ENCODE peak calls at places on chromosomes 6 and 20, in six cellular contexts. One of them, this sample, is unnamed.

GRCh38 chr6:20447157-20447556 is 45.5 kb downstream of the E2F3 start:
- DNase-seq in heart right ventricle: no peak
- DNase-seq in bronchial epithelial cell: no peak
- DNase-seq in ovary: no peak
- DNase-seq in uterus: no peak
- DNase-seq in upper lobe of left lung: no peak
- DNase-seq in this sample: no peak

GRCh38 chr6:159097256-159097655 is 52.5 kb upstream of the TAGAP start:
- DNase-seq in heart right ventricle: no peak
- DNase-seq in bronchial epithelial cell: no peak
- DNase-seq in ovary: no peak
- DNase-seq in uterus: no peak
- DNase-seq in upper lobe of left lung: no peak
- DNase-seq in this sample: no peak

GRCh38 chr6:134063966-134064445 is 11.6 kb upstream of the SLC2A12 start:
- DNase-seq in heart right ventricle: no peak
- DNase-seq in bronchial epithelial cell: peak
- DNase-seq in ovary: peak
- DNase-seq in uterus: peak
- DNase-seq in upper lobe of left lung: peak
- DNase-seq in this sample: no peak

GRCh38 chr20:53077373-53078205 is 105.4 kb downstream of the TSHZ2 start:
- DNase-seq in heart right ventricle: no peak
- DNase-seq in bronchial epithelial cell: peak
- DNase-seq in ovary: peak
- DNase-seq in uterus: peak
- DNase-seq in upper lobe of left lung: no peak
- DNase-seq in this sample: peak

GRCh38 chr6:156948807-156949206 is 171.6 kb downstream of the ARID1B start:
- DNase-seq in heart right ventricle: no peak
- DNase-seq in bronchial epithelial cell: peak
- DNase-seq in ovary: no peak
- DNase-seq in uterus: no peak
- DNase-seq in upper lobe of left lung: no peak
- DNase-seq in this sample: no peak

GRCh38 chr6:71906813-71907212 is 20.5 kb downstream of the RIMS1 start:
- DNase-seq in heart right ventricle: no peak
- DNase-seq in bronchial epithelial cell: no peak
- DNase-seq in ovary: no peak
- DNase-seq in uterus: no peak
- DNase-seq in upper lobe of left lung: no peak
- DNase-seq in this sample: no peak

GRCh38 chr6:14547284-14548001 is 429.9 kb downstream of the CD83 start:
- DNase-seq in heart right ventricle: no peak
- DNase-seq in bronchial epithelial cell: no peak
- DNase-seq in ovary: no peak
- DNase-seq in uterus: no peak
- DNase-seq in upper lobe of left lung: no peak
- DNase-seq in this sample: no peak

GRCh38 chr20:5484926-5485325 is 168.2 kb upstream of the PROKR2 start:
- DNase-seq in heart right ventricle: no peak
- DNase-seq in bronchial epithelial cell: no peak
- DNase-seq in ovary: no peak
- DNase-seq in uterus: no peak
- DNase-seq in upper lobe of left lung: no peak
- DNase-seq in this sample: no peak

GRCh38 chr6:134512946-134513345 is 195.0 kb upstream of the SGK1 start:
- DNase-seq in heart right ventricle: peak
- DNase-seq in bronchial epithelial cell: no peak
- DNase-seq in ovary: no peak
- DNase-seq in uterus: no peak
- DNase-seq in upper lobe of left lung: peak
- DNase-seq in this sample: no peak

GRCh38 chr20:5077761-5078387 is 41.9 kb downstream of the PCNA start:
- DNase-seq in heart right ventricle: no peak
- DNase-seq in bronchial epithelial cell: no peak
- DNase-seq in ovary: no peak
- DNase-seq in uterus: no peak
- DNase-seq in upper lobe of left lung: no peak
- DNase-seq in this sample: no peak

GRCh38 chr6:110331816-110332215 is 26.3 kb downstream of the METTL24 start:
- DNase-seq in heart right ventricle: no peak
- DNase-seq in bronchial epithelial cell: no peak
- DNase-seq in ovary: no peak
- DNase-seq in uterus: peak
- DNase-seq in upper lobe of left lung: no peak
- DNase-seq in this sample: no peak

GRCh38 chr20:35618372-35619131 is 2.9 kb downstream of the SPAG4 start:
- DNase-seq in heart right ventricle: peak
- DNase-seq in bronchial epithelial cell: peak
- DNase-seq in ovary: peak
- DNase-seq in uterus: peak
- DNase-seq in upper lobe of left lung: peak
- DNase-seq in this sample: no peak

GRCh38 chr6:34235605-34236422 is 859 bp upstream of the HMGA1 start:
- DNase-seq in heart right ventricle: peak
- DNase-seq in bronchial epithelial cell: peak
- DNase-seq in ovary: no peak
- DNase-seq in uterus: peak
- DNase-seq in upper lobe of left lung: peak
- DNase-seq in this sample: no peak

GRCh38 chr6:109977791-109978173 is 329 bp upstream of the GPR6 start:
- DNase-seq in heart right ventricle: no peak
- DNase-seq in bronchial epithelial cell: no peak
- DNase-seq in ovary: no peak
- DNase-seq in uterus: no peak
- DNase-seq in upper lobe of left lung: no peak
- DNase-seq in this sample: no peak

GRCh38 chr20:52004720-52005119 is 186.9 kb downstream of the ZFP64 start:
- DNase-seq in heart right ventricle: no peak
- DNase-seq in bronchial epithelial cell: no peak
- DNase-seq in ovary: no peak
- DNase-seq in uterus: no peak
- DNase-seq in upper lobe of left lung: no peak
- DNase-seq in this sample: no peak

GRCh38 chr20:45387274-45387673 is 9.1 kb upstream of the TP53TG5 start:
- DNase-seq in heart right ventricle: no peak
- DNase-seq in bronchial epithelial cell: no peak
- DNase-seq in ovary: no peak
- DNase-seq in uterus: no peak
- DNase-seq in upper lobe of left lung: no peak
- DNase-seq in this sample: no peak

GRCh38 chr6:26020983-26021349 is 58.4 kb downstream of the TRIM38 start:
- DNase-seq in heart right ventricle: peak
- DNase-seq in bronchial epithelial cell: peak
- DNase-seq in ovary: peak
- DNase-seq in uterus: peak
- DNase-seq in upper lobe of left lung: peak
- DNase-seq in this sample: no peak

GRCh38 chr20:1562622-1563021 is 5.1 kb upstream of the SIRPD start:
- DNase-seq in heart right ventricle: no peak
- DNase-seq in bronchial epithelial cell: no peak
- DNase-seq in ovary: no peak
- DNase-seq in uterus: no peak
- DNase-seq in upper lobe of left lung: no peak
- DNase-seq in this sample: no peak

GRCh38 chr6:108566406-108566805 is 5.7 kb downstream of the FOXO3 start:
- DNase-seq in heart right ventricle: no peak
- DNase-seq in bronchial epithelial cell: no peak
- DNase-seq in ovary: no peak
- DNase-seq in uterus: no peak
- DNase-seq in upper lobe of left lung: no peak
- DNase-seq in this sample: no peak

GRCh38 chr6:108568101-108568500 is 7.4 kb downstream of the FOXO3 start:
- DNase-seq in heart right ventricle: no peak
- DNase-seq in bronchial epithelial cell: no peak
- DNase-seq in ovary: no peak
- DNase-seq in uterus: no peak
- DNase-seq in upper lobe of left lung: no peak
- DNase-seq in this sample: no peak

GRCh38 chr6:108565091-108565766 is 4.5 kb downstream of the FOXO3 start:
- DNase-seq in heart right ventricle: no peak
- DNase-seq in bronchial epithelial cell: peak
- DNase-seq in ovary: no peak
- DNase-seq in uterus: no peak
- DNase-seq in upper lobe of left lung: no peak
- DNase-seq in this sample: no peak

GRCh38 chr6:108564178-108564577 is 3.5 kb downstream of the FOXO3 start:
- DNase-seq in heart right ventricle: no peak
- DNase-seq in bronchial epithelial cell: peak
- DNase-seq in ovary: no peak
- DNase-seq in uterus: no peak
- DNase-seq in upper lobe of left lung: no peak
- DNase-seq in this sample: peak

DNA sequence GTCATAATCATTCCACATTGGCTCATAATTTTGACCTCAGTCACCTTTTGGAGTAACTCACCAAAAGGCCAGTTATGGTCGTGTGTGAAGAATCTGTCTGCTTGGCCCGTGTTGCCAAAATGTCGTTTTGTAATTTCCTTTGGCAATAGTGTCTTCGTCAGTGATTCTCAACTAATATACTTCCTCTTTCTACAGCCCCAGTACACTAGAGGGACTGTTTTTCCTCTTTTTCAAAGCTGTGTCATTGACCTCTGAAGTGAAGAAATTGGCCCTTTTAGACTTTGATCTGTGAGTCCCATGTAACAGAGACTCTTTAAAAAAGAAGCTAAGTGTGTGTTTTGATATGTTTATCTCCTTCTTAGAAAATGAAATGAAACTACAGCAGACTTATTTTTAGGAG is 5.2 kb downstream of the FOXO3 start:
- DNase-seq in heart right ventricle: no peak
- DNase-seq in bronchial epithelial cell: no peak
- DNase-seq in ovary: peak
- DNase-seq in uterus: peak
- DNase-seq in upper lobe of left lung: peak
- DNase-seq in this sample: no peak
- TF ChIP-seq CTCF in heart right ventricle: peak
- TF ChIP-seq CTCF in bronchial epithelial cell: no peak
- TF ChIP-seq CTCF in ovary: no peak
- TF ChIP-seq CTCF in uterus: peak
- TF ChIP-seq CTCF in upper lobe of left lung: no peak
- TF ChIP-seq CTCF in this sample: peak

GRCh38 chr6:138592698-138593097 is 93.4 kb upstream of the NHSL1 start:
- DNase-seq in heart right ventricle: no peak
- DNase-seq in bronchial epithelial cell: no peak
- DNase-seq in ovary: no peak
- DNase-seq in uterus: no peak
- DNase-seq in upper lobe of left lung: no peak
- DNase-seq in this sample: no peak

GRCh38 chr6:138590796-138591709 is 91.8 kb upstream of the NHSL1 start:
- DNase-seq in heart right ventricle: no peak
- DNase-seq in bronchial epithelial cell: peak
- DNase-seq in ovary: no peak
- DNase-seq in uterus: peak
- DNase-seq in upper lobe of left lung: peak
- DNase-seq in this sample: no peak

GRCh38 chr6:138594749-138595148 is 95.5 kb upstream of the NHSL1 start:
- DNase-seq in heart right ventricle: no peak
- DNase-seq in bronchial epithelial cell: no peak
- DNase-seq in ovary: no peak
- DNase-seq in uterus: no peak
- DNase-seq in upper lobe of left lung: no peak
- DNase-seq in this sample: no peak

GRCh38 chr6:138594042-138594636 is 94.8 kb upstream of the NHSL1 start:
- DNase-seq in heart right ventricle: no peak
- DNase-seq in bronchial epithelial cell: no peak
- DNase-seq in ovary: no peak
- DNase-seq in uterus: no peak
- DNase-seq in upper lobe of left lung: no peak
- DNase-seq in this sample: no peak

GRCh38 chr6:138593100-138593877 is 94.0 kb upstream of the NHSL1 start:
- DNase-seq in heart right ventricle: no peak
- DNase-seq in bronchial epithelial cell: peak
- DNase-seq in ovary: no peak
- DNase-seq in uterus: peak
- DNase-seq in upper lobe of left lung: peak
- DNase-seq in this sample: peak
- H3K4me3 ChIP-seq in heart right ventricle: peak
- H3K4me3 ChIP-seq in bronchial epithelial cell: no peak
- H3K4me3 ChIP-seq in ovary: no peak
- H3K4me3 ChIP-seq in uterus: no peak
- H3K4me3 ChIP-seq in upper lobe of left lung: no peak
- H3K4me3 ChIP-seq in this sample: peak

DNA sequence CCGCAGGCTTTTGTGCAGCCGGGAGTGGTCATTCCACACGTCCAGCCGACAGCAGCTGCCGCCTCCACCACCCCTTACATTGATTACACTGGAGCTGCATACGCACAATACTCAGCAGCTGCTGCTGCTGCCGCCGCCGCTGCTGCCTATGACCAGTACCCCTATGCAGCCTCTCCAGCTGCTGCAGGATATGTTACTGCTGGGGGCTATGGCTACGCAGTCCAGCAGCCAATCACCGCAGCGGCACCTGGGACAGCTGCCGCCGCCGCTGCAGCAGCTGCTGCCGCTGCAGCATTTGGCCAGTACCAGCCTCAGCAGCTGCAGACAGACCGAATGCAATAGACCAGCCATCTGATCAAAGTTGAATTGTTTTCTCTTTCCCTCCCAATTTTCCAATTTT is 10.6 kb downstream of the RBM24 start:
- DNase-seq in heart right ventricle: peak
- DNase-seq in bronchial epithelial cell: no peak
- DNase-seq in ovary: no peak
- DNase-seq in uterus: no peak
- DNase-seq in upper lobe of left lung: no peak
- DNase-seq in this sample: no peak
- TF ChIP-seq CTCF in heart right ventricle: no peak
- TF ChIP-seq CTCF in bronchial epithelial cell: no peak
- TF ChIP-seq CTCF in ovary: no peak
- TF ChIP-seq CTCF in uterus: no peak
- TF ChIP-seq CTCF in upper lobe of left lung: no peak
- TF ChIP-seq CTCF in this sample: no peak

GRCh38 chr20:38216736-38217595 is 43.6 kb downstream of the KIAA1755 start:
- DNase-seq in heart right ventricle: no peak
- DNase-seq in bronchial epithelial cell: no peak
- DNase-seq in ovary: no peak
- DNase-seq in uterus: no peak
- DNase-seq in upper lobe of left lung: no peak
- DNase-seq in this sample: no peak
- H3K4me3 ChIP-seq in heart right ventricle: no peak
- H3K4me3 ChIP-seq in bronchial epithelial cell: no peak
- H3K4me3 ChIP-seq in ovary: no peak
- H3K4me3 ChIP-seq in uterus: no peak
- H3K4me3 ChIP-seq in upper lobe of left lung: no peak
- H3K4me3 ChIP-seq in this sample: no peak

This sample was measured in epithelial cell of proximal tubule.